ENCODE peak calls at places on chromosome 21, in six cellular contexts. W is mucosa of gallbladder; G is iris pigment epithelial cell; H is stimulated activated CD4-positive, alpha-beta T cell treated with anti-CD3 and anti-CD28 coated beads, Interleukin-4, amount 100 ng/mL, for 48 hours; O is brain microvascular endothelial cell; L is head of caudate nucleus. P is an unnamed sample.

GRCh38 chr21:31915566-31915965 is 42.7 kb downstream of the HUNK start:
- DNase-seq in W (no peak), G (no peak), H (no peak), O (no peak), L (no peak), P (no peak)

GRCh38 chr21:44766818-44767354 is 34.7 kb downstream of the UBE2G2 start:
- DNase-seq in W (no peak), G (no peak), H (no peak), O (no peak), L (no peak), P (no peak)

GRCh38 chr21:39807738-39808137 is 59.5 kb upstream of the PCP4 start:
- DNase-seq in W (no peak), G (no peak), H (no peak), O (no peak), L (no peak), P (no peak)

GRCh38 chr21:33234618-33235520 is 5.1 kb downstream of the IFNAR2 start:
- DNase-seq in W (no peak), G (no peak), H (no peak), O (no peak), L (no peak), P (no peak)

GRCh38 chr21:42231761-42232160 is 12.8 kb downstream of the ABCG1 start:
- DNase-seq in W (no peak), G (no peak), H (no peak), O (no peak), L (no peak), P (no peak)

GRCh38 chr21:17071093-17071492 is 441.8 kb upstream of the CXADR start:
- DNase-seq in W (no peak), G (no peak), H (no peak), O (no peak), L (no peak), P (no peak)

GRCh38 chr21:39348040-39348354 is 891 bp downstream of the HMGN1 start:
- DNase-seq in W (peak), G (no peak), H (no peak), O (no peak), L (no peak), P (peak)

GRCh38 chr21:38533887-38534286 is 35.6 kb upstream of the ERG start:
- DNase-seq in W (no peak), G (peak), H (no peak), O (no peak), L (no peak), P (no peak)

GRCh38 chr21:25307489-25307888 is 299.8 kb downstream of the MRPL39 start:
- DNase-seq in W (no peak), G (peak), H (no peak), O (no peak), L (no peak), P (peak)